ENCODE peak calls at places on chromosomes 5 and 9, in nine cellular contexts. One of them, this sample, is unnamed.

GRCh38 chr5:159094745-159095144 is 5.0 kb downstream of the EBF1 start:
- DNase-seq in breast epithelium: no peak
- DNase-seq in fibroblast of mammary gland: peak
- DNase-seq in sigmoid colon: peak
- DNase-seq in kidney epithelial cell: no peak
- DNase-seq in neural progenitor cell: peak
- DNase-seq in astrocyte of the spinal cord: peak
- DNase-seq in CD8-positive, alpha-beta T cell: peak
- DNase-seq in heart left ventricle: peak
- DNase-seq in this sample: peak

GRCh38 chr5:95760291-95761191 is 29.4 kb downstream of the RHOBTB3 start:
- DNase-seq in breast epithelium: no peak
- DNase-seq in fibroblast of mammary gland: peak
- DNase-seq in sigmoid colon: no peak
- DNase-seq in kidney epithelial cell: peak
- DNase-seq in neural progenitor cell: no peak
- DNase-seq in astrocyte of the spinal cord: peak
- DNase-seq in CD8-positive, alpha-beta T cell: no peak
- DNase-seq in heart left ventricle: no peak
- DNase-seq in this sample: peak

GRCh38 chr5:170691623-170692022 is 91.9 kb upstream of the GABRP start:
- DNase-seq in breast epithelium: no peak
- DNase-seq in fibroblast of mammary gland: no peak
- DNase-seq in sigmoid colon: no peak
- DNase-seq in kidney epithelial cell: no peak
- DNase-seq in neural progenitor cell: peak
- DNase-seq in astrocyte of the spinal cord: no peak
- DNase-seq in CD8-positive, alpha-beta T cell: no peak
- DNase-seq in heart left ventricle: no peak
- DNase-seq in this sample: no peak

GRCh38 chr9:83166369-83166768 is 103.4 kb upstream of the RASEF start:
- DNase-seq in breast epithelium: peak
- DNase-seq in fibroblast of mammary gland: no peak
- DNase-seq in sigmoid colon: no peak
- DNase-seq in kidney epithelial cell: peak
- DNase-seq in neural progenitor cell: no peak
- DNase-seq in astrocyte of the spinal cord: no peak
- DNase-seq in CD8-positive, alpha-beta T cell: no peak
- DNase-seq in heart left ventricle: no peak
- DNase-seq in this sample: no peak

GRCh38 chr5:158013939-158014338 is 155.0 kb upstream of the CLINT1 start:
- DNase-seq in breast epithelium: no peak
- DNase-seq in fibroblast of mammary gland: peak
- DNase-seq in sigmoid colon: no peak
- DNase-seq in kidney epithelial cell: no peak
- DNase-seq in neural progenitor cell: peak
- DNase-seq in astrocyte of the spinal cord: no peak
- DNase-seq in CD8-positive, alpha-beta T cell: no peak
- DNase-seq in heart left ventricle: peak
- DNase-seq in this sample: peak

GRCh38 chr9:74770508-74771261 is 117.0 kb downstream of the TRPM6 start:
- DNase-seq in breast epithelium: no peak
- DNase-seq in fibroblast of mammary gland: peak
- DNase-seq in sigmoid colon: no peak
- DNase-seq in kidney epithelial cell: no peak
- DNase-seq in neural progenitor cell: peak
- DNase-seq in astrocyte of the spinal cord: no peak
- DNase-seq in CD8-positive, alpha-beta T cell: peak
- DNase-seq in heart left ventricle: no peak
- DNase-seq in this sample: no peak

GRCh38 chr9:132486706-132487350 is 76.8 kb downstream of the CFAP77 start:
- DNase-seq in breast epithelium: no peak
- DNase-seq in fibroblast of mammary gland: no peak
- DNase-seq in sigmoid colon: no peak
- DNase-seq in kidney epithelial cell: no peak
- DNase-seq in neural progenitor cell: no peak
- DNase-seq in astrocyte of the spinal cord: no peak
- DNase-seq in CD8-positive, alpha-beta T cell: peak
- DNase-seq in heart left ventricle: no peak
- DNase-seq in this sample: no peak

GRCh38 chr9:4114569-4115505 is 185.0 kb downstream of the GLIS3 start:
- DNase-seq in breast epithelium: no peak
- DNase-seq in fibroblast of mammary gland: peak
- DNase-seq in sigmoid colon: no peak
- DNase-seq in kidney epithelial cell: peak
- DNase-seq in neural progenitor cell: no peak
- DNase-seq in astrocyte of the spinal cord: peak
- DNase-seq in CD8-positive, alpha-beta T cell: no peak
- DNase-seq in heart left ventricle: no peak
- DNase-seq in this sample: peak

GRCh38 chr5:107669543-107670027 is 1.2 kb downstream of the EFNA5 start:
- DNase-seq in breast epithelium: peak
- DNase-seq in fibroblast of mammary gland: peak
- DNase-seq in sigmoid colon: peak
- DNase-seq in kidney epithelial cell: no peak
- DNase-seq in neural progenitor cell: peak
- DNase-seq in astrocyte of the spinal cord: peak
- DNase-seq in CD8-positive, alpha-beta T cell: no peak
- DNase-seq in heart left ventricle: peak
- DNase-seq in this sample: no peak

GRCh38 chr5:74865799-74866652 is at the start of gene FAM169A:
- DNase-seq in breast epithelium: no peak
- DNase-seq in fibroblast of mammary gland: peak
- DNase-seq in sigmoid colon: no peak
- DNase-seq in kidney epithelial cell: no peak
- DNase-seq in neural progenitor cell: peak
- DNase-seq in astrocyte of the spinal cord: peak
- DNase-seq in CD8-positive, alpha-beta T cell: peak
- DNase-seq in heart left ventricle: peak
- DNase-seq in this sample: no peak

GRCh38 chr5:126267435-126267834 is 155.8 kb upstream of the GRAMD2B start:
- DNase-seq in breast epithelium: no peak
- DNase-seq in fibroblast of mammary gland: no peak
- DNase-seq in sigmoid colon: no peak
- DNase-seq in kidney epithelial cell: no peak
- DNase-seq in neural progenitor cell: no peak
- DNase-seq in astrocyte of the spinal cord: no peak
- DNase-seq in CD8-positive, alpha-beta T cell: no peak
- DNase-seq in heart left ventricle: no peak
- DNase-seq in this sample: no peak

GRCh38 chr9:35679091-35679490 is 5.4 kb downstream of the CA9 start:
- DNase-seq in breast epithelium: no peak
- DNase-seq in fibroblast of mammary gland: no peak
- DNase-seq in sigmoid colon: no peak
- DNase-seq in kidney epithelial cell: no peak
- DNase-seq in neural progenitor cell: no peak
- DNase-seq in astrocyte of the spinal cord: no peak
- DNase-seq in CD8-positive, alpha-beta T cell: no peak
- DNase-seq in heart left ventricle: no peak
- DNase-seq in this sample: no peak

DNA sequence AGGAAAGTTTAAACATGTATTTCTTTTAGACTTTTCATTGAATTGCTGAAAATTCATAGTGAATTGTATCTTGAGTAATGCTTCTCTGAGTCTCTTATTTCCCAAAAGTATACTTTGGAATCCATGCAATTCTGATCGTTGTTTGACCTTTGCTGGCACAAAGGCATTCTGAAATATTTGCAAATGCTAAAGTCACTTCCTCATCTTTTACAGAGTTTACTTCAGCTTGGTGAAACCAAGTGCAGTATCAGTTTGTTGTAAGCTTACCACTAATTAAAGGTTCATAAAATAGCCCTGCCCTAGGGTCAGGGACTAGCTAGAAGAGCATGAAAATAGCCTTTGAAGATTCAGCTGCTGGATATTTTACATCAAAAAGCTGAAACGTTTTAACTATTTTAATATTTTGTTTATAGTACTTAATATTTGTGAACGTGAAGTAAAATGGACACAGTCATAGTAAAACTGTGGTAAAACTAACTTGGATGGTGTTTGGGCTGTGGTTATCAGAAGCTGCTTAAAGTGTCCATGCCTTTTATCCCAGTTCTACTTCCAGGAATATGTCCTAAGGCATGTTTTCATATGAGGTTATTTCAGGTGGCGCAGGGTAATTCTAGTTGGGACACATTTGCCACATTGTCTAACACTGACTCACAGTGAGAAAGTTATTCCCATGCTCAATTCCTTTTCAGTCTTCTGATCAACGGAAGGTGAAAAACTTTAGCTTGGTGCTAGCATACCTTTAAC is 45.3 kb downstream of the SLC22A5 start:
- DNase-seq in breast epithelium: no peak
- DNase-seq in fibroblast of mammary gland: peak
- DNase-seq in sigmoid colon: peak
- DNase-seq in kidney epithelial cell: peak
- DNase-seq in neural progenitor cell: no peak
- DNase-seq in astrocyte of the spinal cord: peak
- DNase-seq in CD8-positive, alpha-beta T cell: no peak
- DNase-seq in heart left ventricle: no peak
- DNase-seq in this sample: peak
- H3K4me3 ChIP-seq in breast epithelium: no peak
- H3K4me3 ChIP-seq in fibroblast of mammary gland: no peak
- H3K4me3 ChIP-seq in sigmoid colon: no peak
- H3K4me3 ChIP-seq in kidney epithelial cell: no peak
- H3K4me3 ChIP-seq in neural progenitor cell: no peak
- H3K4me3 ChIP-seq in astrocyte of the spinal cord: no peak
- H3K4me3 ChIP-seq in CD8-positive, alpha-beta T cell: no peak
- H3K4me3 ChIP-seq in heart left ventricle: no peak
- H3K4me3 ChIP-seq in this sample: no peak

GRCh38 chr9:124447297-124447661 is 3.0 kb upstream of the ADGRD2 start:
- DNase-seq in breast epithelium: no peak
- DNase-seq in fibroblast of mammary gland: no peak
- DNase-seq in sigmoid colon: no peak
- DNase-seq in kidney epithelial cell: no peak
- DNase-seq in neural progenitor cell: no peak
- DNase-seq in astrocyte of the spinal cord: no peak
- DNase-seq in CD8-positive, alpha-beta T cell: no peak
- DNase-seq in heart left ventricle: no peak
- DNase-seq in this sample: no peak
- TF ChIP-seq CTCF in breast epithelium: no peak
- TF ChIP-seq CTCF in fibroblast of mammary gland: no peak
- TF ChIP-seq CTCF in sigmoid colon: no peak
- TF ChIP-seq CTCF in kidney epithelial cell: no peak
- TF ChIP-seq CTCF in neural progenitor cell: no peak
- TF ChIP-seq CTCF in astrocyte of the spinal cord: no peak
- TF ChIP-seq CTCF in CD8-positive, alpha-beta T cell: no peak
- TF ChIP-seq CTCF in heart left ventricle: no peak
- TF ChIP-seq CTCF in this sample: no peak

DNA sequence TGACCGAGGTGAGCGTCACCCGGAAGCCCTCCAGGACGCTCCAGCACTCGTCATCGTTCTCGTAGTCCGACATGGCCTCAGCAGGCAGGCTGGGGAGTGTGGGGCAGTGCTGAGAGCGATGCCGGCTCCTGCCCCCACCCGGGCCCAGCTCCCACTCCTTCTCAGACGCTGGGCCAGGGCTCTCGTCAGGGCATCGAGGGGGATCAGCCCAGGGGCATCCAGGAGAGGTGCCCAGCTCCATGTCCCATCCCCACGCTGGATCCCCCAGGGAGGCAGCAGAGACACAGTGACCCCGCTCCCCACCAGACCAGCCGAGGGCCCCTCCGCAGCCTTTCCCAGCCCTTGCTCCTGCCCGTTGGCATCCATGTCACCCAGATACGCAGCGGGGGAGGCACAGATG is 1.5 kb downstream of the CARD9 start:
- DNase-seq in breast epithelium: no peak
- DNase-seq in fibroblast of mammary gland: no peak
- DNase-seq in sigmoid colon: no peak
- DNase-seq in kidney epithelial cell: no peak
- DNase-seq in neural progenitor cell: no peak
- DNase-seq in astrocyte of the spinal cord: no peak
- DNase-seq in CD8-positive, alpha-beta T cell: no peak
- DNase-seq in heart left ventricle: no peak
- DNase-seq in this sample: no peak
- H3K4me3 ChIP-seq in breast epithelium: no peak
- H3K4me3 ChIP-seq in fibroblast of mammary gland: no peak
- H3K4me3 ChIP-seq in sigmoid colon: no peak
- H3K4me3 ChIP-seq in kidney epithelial cell: no peak
- H3K4me3 ChIP-seq in neural progenitor cell: no peak
- H3K4me3 ChIP-seq in astrocyte of the spinal cord: no peak
- H3K4me3 ChIP-seq in CD8-positive, alpha-beta T cell: no peak
- H3K4me3 ChIP-seq in heart left ventricle: no peak
- H3K4me3 ChIP-seq in this sample: no peak

GRCh38 chr5:135438712-135439111 is 8.4 kb downstream of the DCANP1 start:
- DNase-seq in breast epithelium: no peak
- DNase-seq in fibroblast of mammary gland: no peak
- DNase-seq in sigmoid colon: no peak
- DNase-seq in kidney epithelial cell: no peak
- DNase-seq in neural progenitor cell: no peak
- DNase-seq in astrocyte of the spinal cord: no peak
- DNase-seq in CD8-positive, alpha-beta T cell: peak
- DNase-seq in heart left ventricle: no peak
- DNase-seq in this sample: no peak

GRCh38 chr5:135439426-135440205 is 7.5 kb downstream of the DCANP1 start:
- DNase-seq in breast epithelium: no peak
- DNase-seq in fibroblast of mammary gland: no peak
- DNase-seq in sigmoid colon: peak
- DNase-seq in kidney epithelial cell: no peak
- DNase-seq in neural progenitor cell: no peak
- DNase-seq in astrocyte of the spinal cord: no peak
- DNase-seq in CD8-positive, alpha-beta T cell: peak
- DNase-seq in heart left ventricle: no peak
- DNase-seq in this sample: no peak

GRCh38 chr5:135435467-135436330 is 11.4 kb downstream of the DCANP1 start:
- DNase-seq in breast epithelium: no peak
- DNase-seq in fibroblast of mammary gland: no peak
- DNase-seq in sigmoid colon: no peak
- DNase-seq in kidney epithelial cell: no peak
- DNase-seq in neural progenitor cell: no peak
- DNase-seq in astrocyte of the spinal cord: no peak
- DNase-seq in CD8-positive, alpha-beta T cell: no peak
- DNase-seq in heart left ventricle: no peak
- DNase-seq in this sample: no peak

GRCh38 chr5:135436856-135437795 is 10.0 kb downstream of the DCANP1 start:
- DNase-seq in breast epithelium: no peak
- DNase-seq in fibroblast of mammary gland: no peak
- DNase-seq in sigmoid colon: no peak
- DNase-seq in kidney epithelial cell: no peak
- DNase-seq in neural progenitor cell: no peak
- DNase-seq in astrocyte of the spinal cord: peak
- DNase-seq in CD8-positive, alpha-beta T cell: peak
- DNase-seq in heart left ventricle: no peak
- DNase-seq in this sample: no peak

DNA sequence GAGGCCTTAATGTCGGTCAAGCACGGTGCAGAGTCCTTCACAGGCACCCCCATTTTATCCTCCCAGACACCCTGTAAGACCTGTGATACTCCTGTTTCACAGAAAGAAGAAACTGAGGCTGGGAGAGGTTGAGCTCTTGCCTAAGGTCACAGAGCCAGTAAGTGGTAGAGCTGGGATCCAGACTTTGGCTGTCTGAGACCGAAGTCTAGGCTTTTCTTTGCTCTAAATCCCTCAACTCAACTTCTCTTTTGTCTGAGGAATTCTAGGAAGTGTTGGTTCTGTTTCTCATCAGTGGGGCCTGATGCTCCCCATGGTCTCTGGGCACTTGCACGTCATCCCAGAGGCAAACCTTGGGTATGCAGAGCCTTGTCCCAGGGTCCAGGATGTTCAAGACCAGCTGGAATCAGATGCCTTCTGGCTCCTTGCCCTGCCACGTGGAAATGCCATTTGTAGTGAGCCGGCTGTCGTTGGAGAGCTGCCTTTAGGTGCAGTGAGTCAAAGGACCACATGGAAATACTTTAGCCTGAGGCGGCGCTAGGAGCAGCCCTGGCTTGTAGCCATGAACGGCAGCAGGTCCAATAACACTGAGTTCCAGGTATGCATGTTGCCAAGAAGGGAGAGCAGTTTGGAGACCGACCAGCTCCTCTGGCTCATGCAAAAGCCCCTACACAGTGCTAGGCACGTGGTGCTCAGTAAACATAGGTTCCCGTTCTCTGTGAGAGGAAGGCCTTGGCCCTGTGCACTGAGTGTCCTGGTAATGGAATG is 9.2 kb downstream of the DCANP1 start:
- DNase-seq in breast epithelium: no peak
- DNase-seq in fibroblast of mammary gland: peak
- DNase-seq in sigmoid colon: peak
- DNase-seq in kidney epithelial cell: no peak
- DNase-seq in neural progenitor cell: no peak
- DNase-seq in astrocyte of the spinal cord: peak
- DNase-seq in CD8-positive, alpha-beta T cell: peak
- DNase-seq in heart left ventricle: peak
- DNase-seq in this sample: peak
- TF ChIP-seq CTCF in breast epithelium: no peak
- TF ChIP-seq CTCF in fibroblast of mammary gland: peak
- TF ChIP-seq CTCF in sigmoid colon: no peak
- TF ChIP-seq CTCF in kidney epithelial cell: no peak
- TF ChIP-seq CTCF in neural progenitor cell: no peak
- TF ChIP-seq CTCF in astrocyte of the spinal cord: peak
- TF ChIP-seq CTCF in CD8-positive, alpha-beta T cell: no peak
- TF ChIP-seq CTCF in heart left ventricle: no peak
- TF ChIP-seq CTCF in this sample: peak